ENCODE peak calls at places on chromosomes 4 and X, in seven cellular contexts. I is amniotic stem cell; T is left cardiac atrium; Z is mammary epithelial cell; Q is fibroblast of lung; X is activated CD4-positive, alpha-beta T cell treated with anti-CD3 and anti-CD28 coated beads for 36 hours; W is cardiac fibroblast. Y is an unnamed sample.

GRCh38 chr4:168993724-168994510 is 16.1 kb downstream of the CBR4 start:
- DNase-seq in T (no peak), X (no peak), W (peak), I (no peak), Q (peak), Z (peak), Y (no peak)

GRCh38 chr4:124890522-124890921 is 178.0 kb upstream of the ANKRD50 start:
- DNase-seq in I (no peak), Z (no peak), T (no peak), X (no peak), W (peak), Q (peak), Y (no peak)

GRCh38 chrX:123138473-123138872 is 45.6 kb upstream of the GRIA3 start:
- DNase-seq in Z (peak), T (no peak), I (no peak), W (peak), Q (peak), X (no peak), Y (no peak)

GRCh38 chrX:79138658-79139241 is 5.7 kb upstream of the GPR174 start:
- DNase-seq in W (no peak), Q (no peak), Z (no peak), X (no peak), T (no peak), I (no peak), Y (no peak)

GRCh38 chr4:32686123-32686522 is 1966.0 kb downstream of the PCDH7 start:
- DNase-seq in T (no peak), I (no peak), W (no peak), Z (no peak), Q (no peak), X (no peak), Y (no peak)

GRCh38 chrX:56987741-56988140 is 7.6 kb downstream of the SPIN3 start:
- DNase-seq in T (no peak), Z (no peak), I (no peak), W (no peak), Q (no peak), X (no peak), Y (no peak)

GRCh38 chrX:13216139-13216538 is 103.7 kb downstream of the ATXN3L start:
- DNase-seq in I (no peak), X (no peak), W (peak), Z (no peak), Q (peak), T (no peak), Y (no peak)

GRCh38 chr4:145231906-145232700 is 51.7 kb upstream of the OTUD4 start:
- DNase-seq in X (no peak), T (no peak), Z (no peak), Q (peak), W (peak), I (peak), Y (no peak)

GRCh38 chr4:142815834-142816233 is 30.3 kb downstream of the INPP4B start:
- DNase-seq in Z (peak), W (peak), T (no peak), Q (peak), X (peak), I (peak), Y (no peak)

GRCh38 chrX:48958635-48959094 is 1.3 kb upstream of the OTUD5 start:
- DNase-seq in Q (peak), W (peak), Z (peak), X (peak), I (peak), T (peak), Y (no peak)

GRCh38 chrX:105098812-105099211 is 121.7 kb downstream of the TEX13A start:
- DNase-seq in Z (peak), T (no peak), X (no peak), I (no peak), W (no peak), Q (no peak), Y (no peak)

GRCh38 chrX:73847991-73848390 is 285.0 kb downstream of the CHIC1 start:
- DNase-seq in I (no peak), T (no peak), X (no peak), Q (no peak), W (no peak), Z (no peak), Y (no peak)

GRCh38 chr4:24209131-24209530 is 319.3 kb upstream of the PPARGC1A start:
- DNase-seq in Q (no peak), W (no peak), T (no peak), Z (no peak), I (no peak), X (no peak), Y (no peak)

GRCh38 chr4:107283587-107284559 is 247.8 kb upstream of the DKK2 start:
- DNase-seq in T (no peak), Z (peak), Q (peak), I (peak), X (no peak), W (peak), Y (no peak)

GRCh38 chrX:13487731-13488505 is 81.5 kb upstream of the EGFL6 start:
- DNase-seq in Q (peak), X (peak), W (peak), Z (peak), T (no peak), I (peak), Y (no peak)

GRCh38 chrX:71955530-71956120 is 45.0 kb downstream of the NHSL2 start:
- DNase-seq in X (no peak), Q (no peak), T (no peak), I (no peak), Z (no peak), W (no peak), Y (no peak)

GRCh38 chr4:19406789-19407188 is 844.9 kb upstream of the SLIT2 start:
- DNase-seq in W (no peak), X (no peak), Q (no peak), I (no peak), T (no peak), Z (no peak), Y (no peak)

GRCh38 chrX:68939868-68940267 is 111.0 kb downstream of the EFNB1 start:
- DNase-seq in X (no peak), Z (no peak), I (no peak), W (no peak), Q (no peak), T (no peak), Y (no peak)

GRCh38 chrX:15680401-15680800 is 15.8 kb upstream of the CLTRN start:
- DNase-seq in W (peak), I (no peak), T (no peak), X (peak), Q (peak), Z (peak), Y (no peak)

GRCh38 chr4:108492816-108493595 is 127.4 kb upstream of the RPL34 start:
- DNase-seq in T (no peak), X (peak), W (peak), Z (peak), Q (peak), I (no peak), Y (no peak)

Y was measured in lower lobe of right lung.